ENCODE peak calls at places on chromosomes 3 and 15, in eight cellular contexts. One of them, this sample, is unnamed.

GRCh38 chr3:56683122-56683817 is at the start of gene TASOR:
- DNase-seq in AG04450: peak
- DNase-seq in naive thymus-derived CD8-positive, alpha-beta T cell: peak
- DNase-seq in ureter: peak
- DNase-seq in BJ: peak
- DNase-seq in neural crest cell: peak
- DNase-seq in tibial nerve: peak
- DNase-seq in activated T-cell treated with anti-CD3 and anti-CD28 coated beads for 48 hours: peak
- DNase-seq in this sample: peak

GRCh38 chr3:139906441-139906840 is 28.5 kb upstream of the CLSTN2 start:
- DNase-seq in naive thymus-derived CD8-positive, alpha-beta T cell: no peak
- DNase-seq in BJ: no peak
- DNase-seq in neural crest cell: no peak
- DNase-seq in ureter: no peak
- DNase-seq in tibial nerve: no peak
- DNase-seq in AG04450: no peak
- DNase-seq in activated T-cell treated with anti-CD3 and anti-CD28 coated beads for 48 hours: no peak
- DNase-seq in this sample: no peak

GRCh38 chr15:58260186-58260910 is 122.2 kb downstream of the AQP9 start:
- DNase-seq in AG04450: no peak
- DNase-seq in tibial nerve: no peak
- DNase-seq in neural crest cell: no peak
- DNase-seq in BJ: no peak
- DNase-seq in ureter: no peak
- DNase-seq in naive thymus-derived CD8-positive, alpha-beta T cell: no peak
- DNase-seq in activated T-cell treated with anti-CD3 and anti-CD28 coated beads for 48 hours: no peak
- DNase-seq in this sample: no peak

GRCh38 chr15:78937132-78937739 is 7.6 kb downstream of the CTSH start:
- DNase-seq in activated T-cell treated with anti-CD3 and anti-CD28 coated beads for 48 hours: no peak
- DNase-seq in BJ: no peak
- DNase-seq in ureter: no peak
- DNase-seq in neural crest cell: no peak
- DNase-seq in naive thymus-derived CD8-positive, alpha-beta T cell: no peak
- DNase-seq in tibial nerve: no peak
- DNase-seq in AG04450: no peak
- DNase-seq in this sample: no peak

GRCh38 chr3:167967257-167968010 is 128.3 kb downstream of the GOLIM4 start:
- DNase-seq in BJ: no peak
- DNase-seq in neural crest cell: no peak
- DNase-seq in tibial nerve: no peak
- DNase-seq in naive thymus-derived CD8-positive, alpha-beta T cell: no peak
- DNase-seq in AG04450: no peak
- DNase-seq in ureter: no peak
- DNase-seq in activated T-cell treated with anti-CD3 and anti-CD28 coated beads for 48 hours: no peak
- DNase-seq in this sample: no peak

GRCh38 chr15:100169615-100170279 is 172.0 kb downstream of the ADAMTS17 start:
- DNase-seq in AG04450: no peak
- DNase-seq in neural crest cell: no peak
- DNase-seq in tibial nerve: no peak
- DNase-seq in activated T-cell treated with anti-CD3 and anti-CD28 coated beads for 48 hours: no peak
- DNase-seq in naive thymus-derived CD8-positive, alpha-beta T cell: no peak
- DNase-seq in ureter: no peak
- DNase-seq in BJ: no peak
- DNase-seq in this sample: no peak

GRCh38 chr3:135034291-135034768 is 239.3 kb downstream of the EPHB1 start:
- DNase-seq in naive thymus-derived CD8-positive, alpha-beta T cell: no peak
- DNase-seq in ureter: no peak
- DNase-seq in neural crest cell: peak
- DNase-seq in AG04450: no peak
- DNase-seq in BJ: no peak
- DNase-seq in activated T-cell treated with anti-CD3 and anti-CD28 coated beads for 48 hours: no peak
- DNase-seq in tibial nerve: no peak
- DNase-seq in this sample: no peak

GRCh38 chr15:66700802-66701421 is 1.1 kb upstream of the SMAD6 start:
- DNase-seq in naive thymus-derived CD8-positive, alpha-beta T cell: peak
- DNase-seq in AG04450: peak
- DNase-seq in ureter: peak
- DNase-seq in tibial nerve: peak
- DNase-seq in BJ: no peak
- DNase-seq in activated T-cell treated with anti-CD3 and anti-CD28 coated beads for 48 hours: peak
- DNase-seq in neural crest cell: peak
- DNase-seq in this sample: peak

GRCh38 chr15:75307778-75308390 is 25.2 kb downstream of the GOLGA6D start:
- DNase-seq in neural crest cell: peak
- DNase-seq in activated T-cell treated with anti-CD3 and anti-CD28 coated beads for 48 hours: no peak
- DNase-seq in BJ: no peak
- DNase-seq in tibial nerve: no peak
- DNase-seq in ureter: peak
- DNase-seq in AG04450: no peak
- DNase-seq in naive thymus-derived CD8-positive, alpha-beta T cell: peak
- DNase-seq in this sample: peak

GRCh38 chr3:195756935-195757302 is 36.1 kb downstream of the MUC20 start:
- DNase-seq in tibial nerve: no peak
- DNase-seq in activated T-cell treated with anti-CD3 and anti-CD28 coated beads for 48 hours: no peak
- DNase-seq in naive thymus-derived CD8-positive, alpha-beta T cell: no peak
- DNase-seq in AG04450: no peak
- DNase-seq in neural crest cell: no peak
- DNase-seq in ureter: no peak
- DNase-seq in BJ: no peak
- DNase-seq in this sample: no peak

GRCh38 chr3:15536856-15537255 is 15.3 kb upstream of the COLQ start:
- DNase-seq in tibial nerve: no peak
- DNase-seq in AG04450: no peak
- DNase-seq in neural crest cell: no peak
- DNase-seq in activated T-cell treated with anti-CD3 and anti-CD28 coated beads for 48 hours: no peak
- DNase-seq in naive thymus-derived CD8-positive, alpha-beta T cell: no peak
- DNase-seq in ureter: no peak
- DNase-seq in BJ: no peak
- DNase-seq in this sample: no peak

This sample was measured in HAP-1.